ENCODE peak calls at places on chromosomes 1 and 21, in six cellular contexts. X, V, T, C, P and M are unnamed samples. For H3K9me3, the result is how much of the 10 kb centered on the place peaks cover.

GRCh38 chr1:205961405-205961804 is 18.1 kb upstream of the SLC26A9 start:
- DNase-seq in X (no peak), V (no peak), T (no peak), C (no peak), P (peak), M (no peak)

GRCh38 chr1:28115267-28115666 is 26.9 kb upstream of the EYA3 start:
- DNase-seq in X (no peak), V (no peak), T (no peak), C (no peak), P (no peak), M (no peak)

GRCh38 chr1:174990382-174990999 is 9.3 kb upstream of the CACYBP start:
- DNase-seq in X (no peak), V (no peak), T (no peak), C (peak), P (no peak), M (peak)

GRCh38 chr1:28966617-28967016 is 52.2 kb downstream of the EPB41 start:
- DNase-seq in X (no peak), V (no peak), T (no peak), C (no peak), P (no peak), M (no peak)

GRCh38 chr1:185681034-185681633 is 53.1 kb upstream of the HMCN1 start:
- DNase-seq in X (no peak), V (no peak), T (no peak), C (peak), P (no peak), M (peak)

GRCh38 chr1:50667710-50668356 is 244.6 kb upstream of the DMRTA2 start:
- DNase-seq in X (no peak), V (no peak), T (no peak), C (no peak), P (no peak), M (no peak)

GRCh38 chr1:215637041-215637573 is 70.0 kb downstream of the KCTD3 start:
- DNase-seq in X (peak), V (no peak), T (peak), C (no peak), P (no peak), M (no peak)

GRCh38 chr1:156356875-156357534 is 12.0 kb upstream of the RHBG start:
- DNase-seq in X (no peak), V (peak), T (peak), C (no peak), P (peak), M (peak)

GRCh38 chr1:213135572-213135971 is 84.5 kb downstream of the RPS6KC1 start:
- DNase-seq in X (no peak), V (no peak), T (no peak), C (no peak), P (no peak), M (no peak)

GRCh38 chr1:55700359-55701130 is 485.4 kb upstream of the USP24 start:
- DNase-seq in X (no peak), V (no peak), T (no peak), C (no peak), P (no peak), M (no peak)

GRCh38 chr1:246448373-246448772 is 58.7 kb downstream of the SMYD3 start:
- DNase-seq in X (no peak), V (no peak), T (no peak), C (no peak), P (no peak), M (no peak)

GRCh38 chr1:167054531-167054930 is 35.6 kb downstream of the GPA33 start:
- DNase-seq in X (no peak), V (no peak), T (no peak), C (no peak), P (no peak), M (no peak)

GRCh38 chr1:112748396-112748795 is 33.3 kb upstream of the PPM1J start:
- DNase-seq in X (no peak), V (no peak), T (no peak), C (no peak), P (no peak), M (no peak)

GRCh38 chr1:52259886-52260285 is 106.1 kb downstream of the CC2D1B start:
- DNase-seq in X (no peak), V (no peak), T (no peak), C (no peak), P (no peak), M (no peak)

GRCh38 chr1:69328186-69328585 is 239.5 kb upstream of the LRRC7 start:
- DNase-seq in X (no peak), V (no peak), T (no peak), C (no peak), P (no peak), M (no peak)

GRCh38 chr1:162159515-162159914 is 90.0 kb downstream of the NOS1AP start:
- DNase-seq in X (no peak), V (no peak), T (no peak), C (no peak), P (no peak), M (no peak)

GRCh38 chr1:32684167-32684811 is 18.3 kb downstream of the SYNC start:
- DNase-seq in X (peak), V (no peak), T (peak), C (no peak), P (peak), M (no peak)

GRCh38 chr1:113320972-113321680 is 69.2 kb upstream of the MAGI3 start:
- DNase-seq in X (no peak), V (no peak), T (no peak), C (no peak), P (no peak), M (no peak)

DNA sequence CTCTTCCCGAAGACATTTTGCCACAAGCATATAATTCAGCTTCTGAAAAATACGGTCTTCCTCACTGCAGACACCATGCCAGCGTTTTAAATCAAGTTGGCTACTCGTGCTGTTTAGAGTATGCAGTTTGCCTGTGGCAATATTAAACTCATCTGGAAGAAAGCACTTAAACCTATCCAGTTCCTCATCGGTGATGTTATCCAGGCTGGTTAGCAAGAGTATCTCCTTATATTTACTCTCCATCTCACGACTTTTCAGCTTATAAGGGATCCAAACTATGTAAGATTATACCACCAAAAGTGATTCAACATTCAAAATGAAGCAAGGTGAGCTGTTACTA is 9.7 kb upstream of the IFI16 start:
- DNase-seq in X (no peak), V (no peak), T (no peak), C (no peak), P (no peak), M (no peak)
- H3K4me3 ChIP-seq in X (peak), V (no peak), T (peak), C (peak), P (peak), M (no peak)

DNA sequence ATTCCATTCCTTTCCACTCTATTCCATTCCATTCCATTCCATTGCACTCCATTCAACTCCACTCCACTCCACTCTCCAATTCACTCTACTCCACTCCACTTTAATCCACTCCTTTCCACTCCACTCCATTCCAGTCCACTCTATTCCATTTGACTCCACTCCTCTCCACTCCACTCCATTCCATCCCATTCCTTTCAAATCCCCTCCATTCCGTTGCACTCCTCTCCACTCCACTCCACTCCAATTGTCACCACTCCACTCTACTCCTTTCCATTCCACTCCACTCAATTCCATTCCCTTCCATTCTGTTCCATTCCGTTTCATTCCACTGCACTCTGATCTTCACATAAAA is 2563.7 kb upstream of the TPTE start:
- DNase-seq in X (no peak), V (no peak), T (no peak), C (no peak), P (no peak), M (no peak)
- H3K9me3 ChIP-seq in X (half or more), V (under half), T (under half), C (under half), P (half or more), M (half or more)

GRCh38 chr1:179129702-179130473 is 48.0 kb downstream of the TOR3A start:
- DNase-seq in X (no peak), V (peak), T (no peak), C (no peak), P (no peak), M (peak)
- H3K4me3 ChIP-seq in X (no peak), V (peak), T (no peak), C (peak), P (peak), M (peak)

GRCh38 chr21:34143783-34144182 is 70.4 kb downstream of the MRPS6 start:
- DNase-seq in X (no peak), V (no peak), T (no peak), C (no peak), P (no peak), M (no peak)
- H3K9me3 ChIP-seq in X (under half), V (under half), T (under half), C (under half), P (under half), M (under half)

GRCh38 chr1:210360852-210361477 is 32.3 kb downstream of the HHAT start:
- DNase-seq in X (peak), V (no peak), T (no peak), C (peak), P (no peak), M (peak)

GRCh38 chr1:210364479-210364878 is 35.8 kb downstream of the HHAT start:
- DNase-seq in X (no peak), V (no peak), T (no peak), C (no peak), P (no peak), M (no peak)

GRCh38 chr1:210362526-210362925 is 33.8 kb downstream of the HHAT start:
- DNase-seq in X (peak), V (no peak), T (peak), C (no peak), P (no peak), M (no peak)

GRCh38 chr1:210361665-210362064 is 33.0 kb downstream of the HHAT start:
- DNase-seq in X (no peak), V (no peak), T (no peak), C (no peak), P (no peak), M (no peak)

DNA sequence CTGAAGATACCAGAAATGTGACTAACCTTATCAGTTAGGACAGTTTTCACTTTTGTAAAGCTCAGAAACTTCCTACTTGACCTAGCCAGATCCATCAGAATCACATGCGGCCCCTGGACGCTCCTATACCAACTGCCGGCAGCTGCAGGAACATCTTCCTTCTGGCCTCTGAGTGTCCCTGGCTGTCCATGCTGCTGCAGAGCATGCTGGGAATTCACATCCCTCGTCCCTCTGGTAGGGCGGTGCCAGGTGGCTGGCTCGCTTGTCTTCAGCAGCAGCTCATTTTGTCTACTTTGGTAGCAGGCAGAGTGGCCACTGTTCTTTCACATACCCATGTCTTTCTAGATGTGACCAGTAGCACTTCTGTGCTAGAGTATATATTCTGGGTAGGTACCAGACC is 34.4 kb downstream of the HHAT start:
- DNase-seq in X (no peak), V (no peak), T (peak), C (no peak), P (no peak), M (no peak)
- H3K4me3 ChIP-seq in X (no peak), V (no peak), T (no peak), C (no peak), P (no peak), M (no peak)

DNA sequence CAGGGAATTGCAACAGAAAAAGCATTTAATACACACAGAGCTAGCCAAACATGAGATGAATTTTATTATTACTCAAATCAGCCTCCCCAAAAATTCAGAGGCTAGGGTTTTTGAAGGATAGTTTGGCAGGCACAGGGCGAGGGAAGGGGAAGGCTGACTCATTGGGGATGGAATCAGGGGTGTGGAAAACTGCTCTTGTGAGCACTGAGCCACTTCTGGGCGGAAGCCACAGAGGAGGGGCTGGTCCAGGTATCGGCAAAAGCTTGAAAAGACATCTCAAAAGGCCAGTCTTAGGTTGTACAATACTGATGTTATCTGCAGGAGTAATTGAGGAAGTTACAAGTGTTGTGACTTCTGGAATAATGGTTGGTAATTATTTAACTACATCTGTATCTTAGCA is 109.4 kb downstream of the TLR5 start:
- DNase-seq in X (no peak), V (no peak), T (no peak), C (no peak), P (no peak), M (no peak)
- H3K9me3 ChIP-seq in X (under half), V (under half), T (under half), C (under half), P (under half), M (under half)

DNA sequence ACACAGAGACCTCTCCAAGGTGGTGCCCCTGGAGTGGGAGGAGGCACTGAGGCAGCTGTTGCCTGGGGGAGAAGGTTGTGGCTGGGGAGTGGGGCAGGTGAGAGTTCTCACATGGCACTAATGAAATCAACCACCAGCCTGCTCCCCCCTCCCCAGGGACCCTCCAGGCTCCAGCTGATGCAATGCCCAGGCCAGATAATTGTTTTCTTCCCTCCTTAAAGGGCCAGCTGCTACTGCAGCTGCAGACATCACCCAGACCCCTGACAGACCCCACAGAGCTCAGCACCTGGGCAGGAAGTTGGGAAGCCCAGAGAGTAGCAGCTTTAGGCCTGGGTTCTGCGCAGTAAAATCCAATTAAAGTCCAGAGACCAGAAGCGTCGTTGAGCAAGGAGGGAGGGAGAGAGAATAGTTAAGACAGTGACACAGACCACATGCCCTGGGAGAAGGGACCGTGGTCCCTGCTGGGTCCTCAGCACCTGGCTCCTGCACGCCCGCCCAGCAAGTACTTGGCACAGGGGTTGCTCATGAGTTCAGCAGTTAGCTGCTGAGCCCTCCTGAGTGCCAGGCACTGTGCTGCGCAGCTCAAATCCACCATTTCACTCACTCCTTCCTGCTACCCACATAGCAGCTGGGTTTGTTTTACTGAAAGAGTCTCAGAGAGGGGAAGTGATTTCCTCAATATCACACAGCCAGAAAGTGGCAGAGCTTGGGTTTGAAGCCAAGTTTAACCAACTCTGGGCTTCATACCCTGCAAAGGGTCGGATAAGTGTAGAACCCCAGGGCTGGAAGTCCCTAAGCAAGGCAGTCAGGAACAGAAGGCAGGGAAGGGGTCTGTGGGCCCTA is 1.9 kb downstream of the RIMS3 start:
- DNase-seq in X (no peak), V (no peak), T (no peak), C (peak), P (no peak), M (peak)
- H3K4me3 ChIP-seq in X (no peak), V (no peak), T (no peak), C (no peak), P (no peak), M (peak)

GRCh38 chr1:40507973-40508372 is 594 bp upstream of the EXO5 start:
- DNase-seq in X (no peak), V (no peak), T (no peak), C (no peak), P (no peak), M (no peak)
- H3K9me3 ChIP-seq in X (under half), V (under half), T (under half), C (under half), P (under half), M (under half)